ENCODE peak calls at places on chromosome 6, in six cellular contexts. One of them, this sample, is unnamed.

GRCh38 chr6:20280288-20280621 is 68.0 kb upstream of the MBOAT1 start:
- DNase-seq in HepG2: no peak
- DNase-seq in ovary: no peak
- DNase-seq in upper lobe of left lung: no peak
- DNase-seq in A549: no peak
- DNase-seq in esophagus muscularis mucosa: no peak
- DNase-seq in this sample: no peak

GRCh38 chr6:157110620-157111019 is 212.7 kb downstream of the TMEM242 start:
- DNase-seq in esophagus muscularis mucosa: no peak
- DNase-seq in ovary: no peak
- DNase-seq in HepG2: no peak
- DNase-seq in upper lobe of left lung: no peak
- DNase-seq in A549: peak; percentile 1
- DNase-seq in this sample: no peak

GRCh38 chr6:104710543-104711335 is 149.0 kb downstream of the HACE1 start:
- DNase-seq in esophagus muscularis mucosa: no peak
- DNase-seq in HepG2: no peak
- DNase-seq in ovary: no peak
- DNase-seq in upper lobe of left lung: no peak
- DNase-seq in A549: no peak
- DNase-seq in this sample: no peak

GRCh38 chr6:33958208-33958862 is 154.5 kb upstream of the MLN start:
- DNase-seq in HepG2: peak; percentile 13
- DNase-seq in ovary: no peak
- DNase-seq in esophagus muscularis mucosa: no peak
- DNase-seq in A549: no peak
- DNase-seq in upper lobe of left lung: no peak
- DNase-seq in this sample: no peak

GRCh38 chr6:157089851-157090250 is 233.5 kb downstream of the TMEM242 start:
- DNase-seq in esophagus muscularis mucosa: no peak
- DNase-seq in A549: no peak
- DNase-seq in HepG2: no peak
- DNase-seq in upper lobe of left lung: no peak
- DNase-seq in ovary: no peak
- DNase-seq in this sample: no peak

GRCh38 chr6:136103763-136104311 is 146.3 kb downstream of the MTFR2 start:
- DNase-seq in upper lobe of left lung: peak; percentile 27
- DNase-seq in esophagus muscularis mucosa: no peak
- DNase-seq in HepG2: peak; percentile 38
- DNase-seq in ovary: no peak
- DNase-seq in A549: no peak
- DNase-seq in this sample: peak; percentile 7

GRCh38 chr6:27205375-27206278 is 41.9 kb upstream of the PRSS16 start:
- DNase-seq in ovary: no peak
- DNase-seq in esophagus muscularis mucosa: no peak
- DNase-seq in HepG2: no peak
- DNase-seq in A549: no peak
- DNase-seq in upper lobe of left lung: no peak
- DNase-seq in this sample: no peak

GRCh38 chr6:134651519-134651918 is 298.4 kb downstream of the ALDH8A1 start:
- DNase-seq in ovary: no peak
- DNase-seq in HepG2: no peak
- DNase-seq in A549: no peak
- DNase-seq in esophagus muscularis mucosa: no peak
- DNase-seq in upper lobe of left lung: no peak
- DNase-seq in this sample: no peak

GRCh38 chr6:76555090-76555489 is 482.6 kb upstream of the IMPG1 start:
- DNase-seq in upper lobe of left lung: no peak
- DNase-seq in HepG2: no peak
- DNase-seq in A549: no peak
- DNase-seq in esophagus muscularis mucosa: no peak
- DNase-seq in ovary: no peak
- DNase-seq in this sample: no peak

GRCh38 chr6:55397986-55398385 is 70.7 kb downstream of the GFRAL start:
- DNase-seq in A549: no peak
- DNase-seq in upper lobe of left lung: no peak
- DNase-seq in esophagus muscularis mucosa: no peak
- DNase-seq in HepG2: no peak
- DNase-seq in ovary: no peak
- DNase-seq in this sample: no peak

GRCh38 chr6:142802124-142802523 is 142.9 kb downstream of the HIVEP2 start:
- DNase-seq in ovary: no peak
- DNase-seq in esophagus muscularis mucosa: no peak
- DNase-seq in A549: peak; percentile 69
- DNase-seq in upper lobe of left lung: no peak
- DNase-seq in HepG2: peak; percentile 65
- DNase-seq in this sample: no peak

GRCh38 chr6:144661101-144661806 is 376.1 kb downstream of the UTRN start:
- DNase-seq in upper lobe of left lung: no peak
- DNase-seq in HepG2: peak; percentile 93
- DNase-seq in ovary: no peak
- DNase-seq in A549: peak; percentile 51
- DNase-seq in esophagus muscularis mucosa: no peak
- DNase-seq in this sample: no peak

GRCh38 chr6:64664480-64664879 is 1028.9 kb downstream of the PHF3 start:
- DNase-seq in esophagus muscularis mucosa: no peak
- DNase-seq in upper lobe of left lung: no peak
- DNase-seq in HepG2: no peak
- DNase-seq in ovary: no peak
- DNase-seq in A549: no peak
- DNase-seq in this sample: no peak

GRCh38 chr6:44498436-44498835 is 110.9 kb downstream of the CDC5L start:
- DNase-seq in A549: no peak
- DNase-seq in upper lobe of left lung: peak; percentile 6
- DNase-seq in ovary: no peak
- DNase-seq in esophagus muscularis mucosa: no peak
- DNase-seq in HepG2: no peak
- DNase-seq in this sample: no peak

GRCh38 chr6:25312703-25313102 is 33.5 kb downstream of the CARMIL1 start:
- DNase-seq in ovary: no peak
- DNase-seq in HepG2: no peak
- DNase-seq in upper lobe of left lung: no peak
- DNase-seq in A549: peak; percentile 37
- DNase-seq in esophagus muscularis mucosa: no peak
- DNase-seq in this sample: no peak

GRCh38 chr6:168695701-168696100 is 254.7 kb downstream of the SMOC2 start:
- DNase-seq in HepG2: no peak
- DNase-seq in upper lobe of left lung: no peak
- DNase-seq in esophagus muscularis mucosa: no peak
- DNase-seq in ovary: no peak
- DNase-seq in A549: no peak
- DNase-seq in this sample: no peak

GRCh38 chr6:16064687-16065086 is 64.2 kb upstream of the MYLIP start:
- DNase-seq in upper lobe of left lung: no peak
- DNase-seq in ovary: no peak
- DNase-seq in A549: no peak
- DNase-seq in HepG2: no peak
- DNase-seq in esophagus muscularis mucosa: no peak
- DNase-seq in this sample: no peak

GRCh38 chr6:148854086-148854485 is 107.3 kb downstream of the UST start:
- DNase-seq in HepG2: no peak
- DNase-seq in esophagus muscularis mucosa: no peak
- DNase-seq in ovary: no peak
- DNase-seq in A549: no peak
- DNase-seq in upper lobe of left lung: no peak
- DNase-seq in this sample: no peak

GRCh38 chr6:109056661-109057060 is 38.0 kb downstream of the SESN1 start:
- DNase-seq in upper lobe of left lung: no peak
- DNase-seq in ovary: no peak
- DNase-seq in HepG2: no peak
- DNase-seq in esophagus muscularis mucosa: no peak
- DNase-seq in A549: no peak
- DNase-seq in this sample: no peak

GRCh38 chr6:106773482-106773881 is 144.1 kb downstream of the QRSL1 start:
- DNase-seq in esophagus muscularis mucosa: no peak
- DNase-seq in A549: no peak
- DNase-seq in HepG2: no peak
- DNase-seq in upper lobe of left lung: no peak
- DNase-seq in ovary: no peak
- DNase-seq in this sample: no peak

GRCh38 chr6:154478691-154479090 is 31.8 kb downstream of the CNKSR3 start:
- DNase-seq in upper lobe of left lung: no peak
- DNase-seq in A549: no peak
- DNase-seq in ovary: no peak
- DNase-seq in esophagus muscularis mucosa: no peak
- DNase-seq in HepG2: no peak
- DNase-seq in this sample: no peak

GRCh38 chr6:135909737-135910387 is 58.4 kb downstream of the PDE7B start:
- DNase-seq in esophagus muscularis mucosa: no peak
- DNase-seq in HepG2: peak; percentile 70
- DNase-seq in ovary: no peak
- DNase-seq in A549: peak; percentile 51
- DNase-seq in upper lobe of left lung: peak; percentile 37
- DNase-seq in this sample: no peak

GRCh38 chr6:96249748-96250147 is 234.0 kb downstream of the FUT9 start:
- DNase-seq in upper lobe of left lung: no peak
- DNase-seq in ovary: no peak
- DNase-seq in A549: no peak
- DNase-seq in HepG2: no peak
- DNase-seq in esophagus muscularis mucosa: no peak
- DNase-seq in this sample: no peak

GRCh38 chr6:8499540-8499939 is 64.2 kb upstream of the SLC35B3 start:
- DNase-seq in upper lobe of left lung: no peak
- DNase-seq in HepG2: peak; percentile 10
- DNase-seq in ovary: no peak
- DNase-seq in A549: peak; percentile 3
- DNase-seq in esophagus muscularis mucosa: no peak
- DNase-seq in this sample: no peak

GRCh38 chr6:101290346-101290745 is 103.2 kb upstream of the GRIK2 start:
- DNase-seq in A549: no peak
- DNase-seq in ovary: no peak
- DNase-seq in HepG2: no peak
- DNase-seq in upper lobe of left lung: no peak
- DNase-seq in esophagus muscularis mucosa: no peak
- DNase-seq in this sample: no peak

GRCh38 chr6:37538107-37538506 is 38.4 kb upstream of the CCDC167 start:
- DNase-seq in HepG2: peak; percentile 39
- DNase-seq in esophagus muscularis mucosa: no peak
- DNase-seq in upper lobe of left lung: no peak
- DNase-seq in ovary: no peak
- DNase-seq in A549: peak; percentile 43
- DNase-seq in this sample: no peak

DNA sequence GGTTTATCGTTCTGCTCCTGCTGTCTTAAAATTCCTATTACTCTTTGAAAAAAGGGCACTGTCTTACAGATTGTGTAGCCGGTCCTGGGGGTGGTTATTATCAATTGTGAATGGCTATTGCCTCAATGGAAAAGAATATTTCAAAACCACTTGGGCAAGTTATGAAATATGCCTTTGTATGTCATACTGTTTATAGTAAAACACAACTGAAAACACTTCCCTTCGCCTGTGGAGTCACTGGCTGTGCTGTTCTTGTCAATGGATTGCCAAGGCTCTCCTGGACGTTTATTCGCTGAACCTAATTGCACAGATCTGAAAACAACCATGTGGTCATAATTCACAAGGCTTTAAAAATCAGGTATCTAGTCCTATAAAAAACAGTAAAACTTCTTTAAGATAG is 47.8 kb upstream of the TAGAP start:
- DNase-seq in ovary: no peak
- DNase-seq in upper lobe of left lung: no peak
- DNase-seq in HepG2: no peak
- DNase-seq in esophagus muscularis mucosa: no peak
- DNase-seq in A549: no peak
- DNase-seq in this sample: no peak
- H3K4me1 ChIP-seq in ovary: no peaks in the 10 kb centered on the region
- H3K4me1 ChIP-seq in upper lobe of left lung: no peaks in the 10 kb centered on the region
- H3K4me1 ChIP-seq in HepG2: no peaks in the 10 kb centered on the region
- H3K4me1 ChIP-seq in esophagus muscularis mucosa: no peaks in the 10 kb centered on the region
- H3K4me1 ChIP-seq in A549: no peaks in the 10 kb centered on the region
- H3K4me1 ChIP-seq in this sample: peaks cover 10% of the 10 kb centered on the region

DNA sequence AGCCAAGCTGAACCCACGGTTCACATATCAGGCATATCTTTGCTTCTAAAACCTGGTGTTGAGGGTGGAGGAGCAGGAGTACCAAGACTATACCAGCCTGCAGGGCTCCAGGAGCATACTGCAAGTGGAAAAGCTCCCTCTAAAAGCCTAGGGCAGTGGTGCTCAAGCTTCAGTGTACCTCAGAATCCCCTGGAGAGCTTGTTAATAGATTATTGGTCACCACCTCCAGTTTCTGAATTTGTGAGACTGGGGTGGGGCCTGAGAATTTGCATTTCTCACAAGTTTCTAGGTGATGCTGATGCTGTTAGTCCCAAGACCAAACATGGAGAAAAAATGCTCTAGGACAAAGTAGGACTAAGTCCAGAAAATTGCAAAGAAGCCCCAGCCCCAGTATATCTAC is 65.4 kb downstream of the FILIP1 start:
- DNase-seq in HepG2: no peak
- DNase-seq in esophagus muscularis mucosa: no peak
- DNase-seq in upper lobe of left lung: no peak
- DNase-seq in A549: no peak
- DNase-seq in ovary: no peak
- DNase-seq in this sample: no peak
- H3K27ac ChIP-seq in HepG2: no peak overlapping the region
- H3K27ac ChIP-seq in esophagus muscularis mucosa: no peak overlapping the region
- H3K27ac ChIP-seq in upper lobe of left lung: no peak overlapping the region
- H3K27ac ChIP-seq in A549: peak overlapping the region; percentile 62
- H3K27ac ChIP-seq in ovary: no peak overlapping the region
- H3K27ac ChIP-seq in this sample: no peak overlapping the region

GRCh38 chr6:93498713-93499112 is 79.4 kb upstream of the EPHA7 start:
- DNase-seq in HepG2: no peak
- DNase-seq in upper lobe of left lung: no peak
- DNase-seq in A549: no peak
- DNase-seq in esophagus muscularis mucosa: no peak
- DNase-seq in ovary: no peak
- DNase-seq in this sample: no peak
- TF ChIP-seq EP300 in HepG2: no peak
- TF ChIP-seq EP300 in upper lobe of left lung: no peak
- TF ChIP-seq EP300 in A549: no peak
- TF ChIP-seq EP300 in esophagus muscularis mucosa: no peak
- TF ChIP-seq EP300 in ovary: no peak
- TF ChIP-seq EP300 in this sample: no peak

GRCh38 chr6:139705284-139705683 is 330.8 kb upstream of the CITED2 start:
- DNase-seq in HepG2: no peak
- DNase-seq in ovary: no peak
- DNase-seq in esophagus muscularis mucosa: no peak
- DNase-seq in A549: no peak
- DNase-seq in upper lobe of left lung: no peak
- DNase-seq in this sample: no peak
- H3K4me1 ChIP-seq in HepG2: peaks cover 16% of the 10 kb centered on the region
- H3K4me1 ChIP-seq in ovary: peaks cover 8% of the 10 kb centered on the region
- H3K4me1 ChIP-seq in esophagus muscularis mucosa: peaks cover 15% of the 10 kb centered on the region
- H3K4me1 ChIP-seq in A549: peaks cover 12% of the 10 kb centered on the region
- H3K4me1 ChIP-seq in upper lobe of left lung: peaks cover 13% of the 10 kb centered on the region
- H3K4me1 ChIP-seq in this sample: peaks cover 14% of the 10 kb centered on the region

GRCh38 chr6:17785094-17785787 is 78.5 kb upstream of the NUP153 start:
- DNase-seq in HepG2: no peak
- DNase-seq in A549: no peak
- DNase-seq in ovary: no peak
- DNase-seq in esophagus muscularis mucosa: no peak
- DNase-seq in upper lobe of left lung: no peak
- DNase-seq in this sample: no peak

DNA sequence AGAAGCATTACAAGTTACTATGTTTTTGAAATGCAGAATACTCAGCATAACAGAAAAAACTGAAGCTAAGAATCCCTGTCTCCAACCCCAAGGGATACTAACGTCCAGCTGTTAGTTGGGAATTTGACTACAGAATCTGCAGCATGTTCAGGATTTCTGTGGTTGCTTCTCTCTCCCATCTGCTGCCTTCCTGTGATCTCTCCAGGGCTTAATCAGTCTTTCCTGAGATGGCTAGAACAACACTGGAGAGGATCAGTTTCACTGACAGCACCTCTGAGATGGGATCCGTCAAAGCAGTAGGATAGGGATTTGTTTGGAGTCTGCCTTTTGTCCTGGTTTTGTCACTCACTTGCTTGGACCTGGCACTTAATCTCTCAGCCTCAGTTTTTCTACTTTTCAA is 73.3 kb upstream of the NUP153 start:
- DNase-seq in HepG2: no peak
- DNase-seq in upper lobe of left lung: no peak
- DNase-seq in A549: no peak
- DNase-seq in esophagus muscularis mucosa: no peak
- DNase-seq in ovary: no peak
- DNase-seq in this sample: no peak
- H3K27ac ChIP-seq in HepG2: no peak overlapping the region
- H3K27ac ChIP-seq in upper lobe of left lung: no peak overlapping the region
- H3K27ac ChIP-seq in A549: no peak overlapping the region
- H3K27ac ChIP-seq in esophagus muscularis mucosa: no peak overlapping the region
- H3K27ac ChIP-seq in ovary: no peak overlapping the region
- H3K27ac ChIP-seq in this sample: no peak overlapping the region

This sample was measured in tibial nerve.